ENCODE peak calls at places on chromosomes 7 and 10, in seven cellular contexts. D, H, L, P, M, Y and W are unnamed samples.

GRCh38 chr7:152076324-152076821 is 50.9 kb downstream of the GALNT11 start:
- DNase-seq in D (peak), H (peak), L (no peak), P (peak), M (no peak), Y (no peak), W (peak)

GRCh38 chr7:70463332-70463938 is 668.5 kb upstream of the GALNT17 start:
- DNase-seq in D (no peak), H (no peak), L (no peak), P (peak), M (no peak), Y (no peak), W (no peak)

GRCh38 chr7:55538538-55538937 is 33.8 kb downstream of the VOPP1 start:
- DNase-seq in D (no peak), H (peak), L (no peak), P (peak), M (no peak), Y (no peak), W (no peak)

GRCh38 chr7:101686030-101686429 is 56.9 kb upstream of the MYL10 start:
- DNase-seq in D (no peak), H (no peak), L (no peak), P (no peak), M (no peak), Y (no peak), W (no peak)

GRCh38 chr7:66054063-66054462 is 21.6 kb upstream of the ASL start:
- DNase-seq in D (no peak), H (no peak), L (no peak), P (no peak), M (no peak), Y (no peak), W (no peak)

GRCh38 chr7:33979807-33980355 is 74.5 kb downstream of the BMPER start:
- DNase-seq in D (no peak), H (peak), L (no peak), P (peak), M (no peak), Y (no peak), W (no peak)

GRCh38 chr7:44348851-44349781 is 23.7 kb upstream of the CAMK2B start:
- DNase-seq in D (no peak), H (no peak), L (no peak), P (no peak), M (no peak), Y (no peak), W (no peak)

GRCh38 chr10:95229724-95230627 is 35.9 kb downstream of the ACSM6 start:
- DNase-seq in D (no peak), H (peak), L (no peak), P (peak), M (no peak), Y (no peak), W (no peak)

GRCh38 chr10:79982861-79983260 is 34.0 kb upstream of the SFTPD start:
- DNase-seq in D (no peak), H (no peak), L (no peak), P (no peak), M (no peak), Y (no peak), W (no peak)

GRCh38 chr7:17939111-17939669 is 1.1 kb downstream of the SNX13 start:
- DNase-seq in D (no peak), H (peak), L (no peak), P (peak), M (no peak), Y (no peak), W (no peak)

GRCh38 chr10:88851706-88852105 is at the start of gene ANKRD22:
- DNase-seq in D (peak), H (peak), L (no peak), P (peak), M (no peak), Y (no peak), W (no peak)

GRCh38 chr10:70977621-70978020 is 89.3 kb upstream of the PCBD1 start:
- DNase-seq in D (no peak), H (no peak), L (no peak), P (no peak), M (no peak), Y (no peak), W (no peak)

GRCh38 chr7:116877443-116878217 is 15.2 kb downstream of the CAPZA2 start:
- DNase-seq in D (no peak), H (no peak), L (no peak), P (no peak), M (no peak), Y (no peak), W (no peak)

GRCh38 chr7:116872026-116872425 is 9.6 kb downstream of the CAPZA2 start:
- DNase-seq in D (no peak), H (no peak), L (no peak), P (no peak), M (no peak), Y (no peak), W (no peak)

GRCh38 chr7:116873619-116874018 is 11.2 kb downstream of the CAPZA2 start:
- DNase-seq in D (no peak), H (no peak), L (no peak), P (no peak), M (no peak), Y (no peak), W (no peak)

GRCh38 chr7:116871061-116871700 is 8.8 kb downstream of the CAPZA2 start:
- DNase-seq in D (no peak), H (no peak), L (no peak), P (no peak), M (no peak), Y (no peak), W (no peak)

GRCh38 chr7:116876664-116877442 is 14.5 kb downstream of the CAPZA2 start:
- DNase-seq in D (peak), H (no peak), L (no peak), P (peak), M (peak), Y (no peak), W (peak)
- TF ChIP-seq CTCF in D (no peak), H (no peak), L (no peak), P (peak), M (peak), Y (no peak), W (no peak)

GRCh38 chr10:1228463-1228975 is 172.3 kb downstream of the WDR37 start:
- DNase-seq in D (no peak), H (no peak), L (no peak), P (no peak), M (no peak), Y (no peak), W (no peak)

GRCh38 chr10:1229574-1229973 is 173.4 kb downstream of the WDR37 start:
- DNase-seq in D (no peak), H (no peak), L (no peak), P (no peak), M (no peak), Y (no peak), W (no peak)

GRCh38 chr10:1229116-1229515 is 172.9 kb downstream of the WDR37 start:
- DNase-seq in D (no peak), H (no peak), L (no peak), P (no peak), M (no peak), Y (no peak), W (no peak)

GRCh38 chr10:1230138-1230537 is 174.0 kb downstream of the WDR37 start:
- DNase-seq in D (no peak), H (no peak), L (no peak), P (no peak), M (no peak), Y (no peak), W (no peak)

GRCh38 chr10:1227505-1228402 is 171.6 kb downstream of the WDR37 start:
- DNase-seq in D (no peak), H (no peak), L (no peak), P (no peak), M (no peak), Y (no peak), W (no peak)
- TF ChIP-seq CTCF in D (no peak), H (no peak), L (no peak), P (peak), M (no peak), Y (no peak), W (no peak)

DNA sequence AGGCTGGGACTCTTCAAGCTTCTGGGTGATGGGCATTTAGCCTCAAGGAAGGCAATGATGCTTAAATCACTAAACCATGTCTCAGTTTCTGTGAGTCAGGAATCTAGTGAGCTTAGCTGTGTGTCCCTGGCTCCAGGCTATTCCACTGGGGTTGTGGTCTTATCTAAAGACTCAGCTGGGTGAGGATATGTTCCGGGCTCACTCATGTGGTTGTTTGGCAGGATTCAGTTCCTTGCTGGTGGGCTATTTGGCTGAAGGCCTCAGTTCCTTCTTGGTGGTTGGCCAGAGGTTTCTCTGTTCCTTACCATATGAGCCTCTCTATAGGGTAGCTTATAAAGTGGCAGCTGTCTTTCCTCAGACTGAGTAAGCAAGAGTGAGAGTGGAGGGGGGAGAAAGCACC is 12.0 kb downstream of the EVX1 start:
- DNase-seq in D (no peak), H (no peak), L (no peak), P (no peak), M (no peak), Y (no peak), W (no peak)
- TF ChIP-seq CTCF in D (no peak), H (no peak), L (no peak), P (no peak), M (no peak), Y (no peak), W (no peak)

GRCh38 chr7:43015301-43015700 is 83.1 kb downstream of the MRPL32 start:
- DNase-seq in D (no peak), H (no peak), L (no peak), P (no peak), M (no peak), Y (no peak), W (no peak)

GRCh38 chr7:43022008-43022407 is 89.8 kb downstream of the MRPL32 start:
- DNase-seq in D (no peak), H (no peak), L (no peak), P (peak), M (no peak), Y (no peak), W (no peak)

GRCh38 chr7:43014374-43014773 is 82.2 kb downstream of the MRPL32 start:
- DNase-seq in D (no peak), H (no peak), L (no peak), P (no peak), M (no peak), Y (no peak), W (no peak)

GRCh38 chr7:43018446-43018845 is 86.3 kb downstream of the MRPL32 start:
- DNase-seq in D (no peak), H (peak), L (no peak), P (no peak), M (no peak), Y (no peak), W (no peak)
- TF ChIP-seq CTCF in D (no peak), H (no peak), L (no peak), P (no peak), M (no peak), Y (no peak), W (no peak)